ENCODE peak calls at places on chromosomes 6 and 20, in six cellular contexts. V is HCT116, R is ovary, Y is lower lobe of right lung, B is hepatocyte, X is mesendoderm. W is an unnamed sample. For H3K4me1, the result is how much of the 10 kb centered on the place peaks cover.

GRCh38 chr6:29563435-29563834 is 3.9 kb upstream of the UBD start:
- DNase-seq in V (no peak), R (no peak), Y (no peak), B (no peak), X (no peak), W (no peak)

GRCh38 chr6:12440981-12441380 is 150.8 kb downstream of the EDN1 start:
- DNase-seq in V (no peak), R (no peak), Y (no peak), B (no peak), X (no peak), W (no peak)

GRCh38 chr20:45826381-45827019 is 612 bp downstream of the TNNC2 start:
- DNase-seq in V (no peak), R (peak), Y (no peak), B (no peak), X (peak), W (peak)

GRCh38 chr20:40880716-40881104 is 147.9 kb upstream of the TOP1 start:
- DNase-seq in V (no peak), R (no peak), Y (no peak), B (no peak), X (no peak), W (no peak)

GRCh38 chr20:18188446-18188845 is 50.8 kb downstream of the KAT14 start:
- DNase-seq in V (no peak), R (no peak), Y (no peak), B (no peak), X (no peak), W (peak)

GRCh38 chr6:53461682-53462081 is 83.2 kb downstream of the GCLC start:
- DNase-seq in V (no peak), R (no peak), Y (no peak), B (no peak), X (no peak), W (no peak)

GRCh38 chr20:37378785-37379598 is 33.1 kb downstream of the SRC start:
- DNase-seq in V (peak), R (peak), Y (peak), B (no peak), X (peak), W (no peak)

GRCh38 chr6:113995632-113996031 is 24.7 kb upstream of the HDAC2 start:
- DNase-seq in V (peak), R (no peak), Y (peak), B (peak), X (peak), W (peak)

GRCh38 chr6:3510617-3511016 is 53.8 kb upstream of the SLC22A23 start:
- DNase-seq in V (no peak), R (no peak), Y (no peak), B (no peak), X (no peak), W (no peak)

GRCh38 chr20:17471606-17472187 is 59.5 kb downstream of the BFSP1 start:
- DNase-seq in V (no peak), R (no peak), Y (no peak), B (no peak), X (no peak), W (no peak)

GRCh38 chr20:8367679-8368078 is 235.6 kb downstream of the PLCB1 start:
- DNase-seq in V (no peak), R (no peak), Y (no peak), B (no peak), X (no peak), W (no peak)

GRCh38 chr20:10555865-10556308 is 117.9 kb downstream of the JAG1 start:
- DNase-seq in V (no peak), R (no peak), Y (no peak), B (no peak), X (no peak), W (no peak)

GRCh38 chr6:134145786-134146185 is 93.4 kb upstream of the SLC2A12 start:
- DNase-seq in V (no peak), R (no peak), Y (no peak), B (no peak), X (peak), W (no peak)

GRCh38 chr6:87925373-87926060 is 122.1 kb upstream of the SPACA1 start:
- DNase-seq in V (no peak), R (no peak), Y (no peak), B (no peak), X (no peak), W (no peak)

GRCh38 chr6:16401868-16402267 is 163.5 kb downstream of the GMPR start:
- DNase-seq in V (no peak), R (no peak), Y (no peak), B (no peak), X (no peak), W (no peak)

GRCh38 chr6:169933839-169934698 is 182.6 kb downstream of the ERMARD start:
- DNase-seq in V (no peak), R (peak), Y (peak), B (no peak), X (no peak), W (peak)

GRCh38 chr20:47392015-47392720 is 35.7 kb upstream of the ZMYND8 start:
- DNase-seq in V (peak), R (no peak), Y (no peak), B (no peak), X (peak), W (no peak)

GRCh38 chr6:28769626-28770402 is 154.0 kb downstream of the TRIM27 start:
- DNase-seq in V (no peak), R (no peak), Y (no peak), B (peak), X (peak), W (no peak)

GRCh38 chr6:56043076-56043475 is 167.7 kb upstream of the BMP5 start:
- DNase-seq in V (no peak), R (no peak), Y (no peak), B (no peak), X (no peak), W (no peak)

GRCh38 chr6:36837686-36838085 is 1.6 kb downstream of the CPNE5 start:
- DNase-seq in V (no peak), R (no peak), Y (no peak), B (no peak), X (no peak), W (no peak)

GRCh38 chr6:49888742-49889431 is 22.6 kb upstream of the CRISP1 start:
- DNase-seq in V (no peak), R (no peak), Y (no peak), B (peak), X (peak), W (no peak)

GRCh38 chr20:62142252-62143117 is 709 bp downstream of the PSMA7 start:
- DNase-seq in V (no peak), R (peak), Y (no peak), B (peak), X (no peak), W (no peak)

GRCh38 chr6:148430897-148431296 is 88.3 kb downstream of the SASH1 start:
- DNase-seq in V (no peak), R (no peak), Y (no peak), B (no peak), X (no peak), W (no peak)

GRCh38 chr6:148432405-148433195 is 90.0 kb downstream of the SASH1 start:
- DNase-seq in V (no peak), R (no peak), Y (no peak), B (no peak), X (no peak), W (no peak)

GRCh38 chr6:148429423-148429822 is 86.8 kb downstream of the SASH1 start:
- DNase-seq in V (no peak), R (no peak), Y (no peak), B (no peak), X (no peak), W (no peak)

GRCh38 chr6:148431840-148432239 is 89.2 kb downstream of the SASH1 start:
- DNase-seq in V (no peak), R (no peak), Y (no peak), B (no peak), X (no peak), W (no peak)

DNA sequence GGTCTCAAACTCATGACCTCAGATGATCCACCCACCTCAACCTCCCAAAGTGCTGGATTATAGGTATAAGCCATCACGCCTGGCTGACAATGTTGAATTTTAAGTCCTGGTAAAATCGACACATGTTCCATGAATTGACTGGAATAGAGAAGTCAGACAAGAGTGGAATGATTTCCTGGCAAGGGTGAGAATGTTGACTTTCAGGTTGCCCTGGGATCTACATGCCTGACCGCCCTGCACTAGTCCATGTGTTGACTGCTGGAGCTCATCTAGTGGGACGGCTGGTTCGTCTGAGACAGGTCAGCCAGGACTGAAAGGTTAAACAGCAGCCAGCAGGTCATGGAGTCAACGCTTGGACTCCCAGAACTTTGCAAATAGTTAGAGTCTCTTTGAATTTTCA is 88.8 kb downstream of the SASH1 start:
- DNase-seq in V (no peak), R (no peak), Y (no peak), B (no peak), X (no peak), W (no peak)
- H3K4me1 ChIP-seq in V (under half), R (under half), Y (under half), B (under half), X (under half), W (half or more)

GRCh38 chr6:143675946-143676345 is 1.8 kb upstream of the PHACTR2 start:
- DNase-seq in V (no peak), R (no peak), Y (no peak), B (no peak), X (peak), W (no peak)
- H3K4me1 ChIP-seq in V (half or more), R (under half), Y (under half), B (under half), X (under half), W (under half)

GRCh38 chr6:98871057-98871456 is 36.7 kb downstream of the POU3F2 start:
- DNase-seq in V (no peak), R (no peak), Y (no peak), B (no peak), X (no peak), W (no peak)

GRCh38 chr6:98875375-98875774 is 41.0 kb downstream of the POU3F2 start:
- DNase-seq in V (no peak), R (peak), Y (no peak), B (no peak), X (no peak), W (peak)

GRCh38 chr6:98877250-98877649 is 42.9 kb downstream of the POU3F2 start:
- DNase-seq in V (no peak), R (no peak), Y (no peak), B (no peak), X (no peak), W (no peak)

DNA sequence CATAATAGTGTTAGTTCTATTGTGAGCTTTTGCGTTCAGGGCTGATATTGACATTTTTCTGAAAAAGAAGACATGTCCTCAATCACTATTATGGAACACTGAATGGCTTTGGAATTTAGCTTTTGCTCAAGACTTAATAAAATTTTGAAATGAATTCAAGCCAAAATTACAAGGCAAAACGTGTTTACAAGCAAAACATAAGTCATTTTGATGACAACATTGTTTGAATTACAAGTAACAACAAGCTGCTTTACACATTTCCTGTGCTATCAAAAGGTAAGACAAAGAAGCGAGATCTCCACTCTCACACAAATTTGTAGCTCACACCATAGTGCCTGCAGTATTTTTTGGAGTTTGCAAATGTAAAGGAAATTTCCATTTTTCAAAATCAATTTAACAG is 37.4 kb downstream of the POU3F2 start:
- DNase-seq in V (no peak), R (no peak), Y (no peak), B (no peak), X (no peak), W (no peak)
- H3K4me1 ChIP-seq in V (under half), R (under half), Y (under half), B (under half), X (under half), W (under half)

DNA sequence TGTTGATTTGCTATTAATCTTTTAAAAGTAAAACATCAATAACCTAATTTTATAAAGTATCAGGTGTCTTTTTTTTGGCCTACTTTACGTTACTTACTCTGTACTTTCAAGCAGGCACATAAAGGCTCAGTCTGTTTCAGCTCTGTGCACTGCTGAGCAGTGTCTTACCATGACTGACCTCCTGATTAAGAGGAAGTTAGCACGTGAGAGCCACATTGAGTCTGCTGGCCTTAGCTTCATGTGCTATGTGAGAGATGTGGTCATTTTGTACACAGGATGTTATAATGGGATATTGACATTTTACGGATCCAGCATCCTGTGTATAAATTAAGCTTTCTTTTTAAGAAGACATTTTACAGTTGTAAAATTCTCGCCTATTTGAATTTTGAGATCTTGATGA is 31.9 kb downstream of the ARID1B start:
- DNase-seq in V (no peak), R (no peak), Y (no peak), B (no peak), X (no peak), W (no peak)
- H3K4me1 ChIP-seq in V (under half), R (under half), Y (half or more), B (under half), X (under half), W (under half)

GRCh38 chr6:32942555-32942954 is 1.7 kb upstream of the HLA-DMB start:
- DNase-seq in V (no peak), R (no peak), Y (no peak), B (no peak), X (no peak), W (no peak)
- H3K4me1 ChIP-seq in V (under half), R (under half), Y (under half), B (under half), X (under half), W (under half)

DNA sequence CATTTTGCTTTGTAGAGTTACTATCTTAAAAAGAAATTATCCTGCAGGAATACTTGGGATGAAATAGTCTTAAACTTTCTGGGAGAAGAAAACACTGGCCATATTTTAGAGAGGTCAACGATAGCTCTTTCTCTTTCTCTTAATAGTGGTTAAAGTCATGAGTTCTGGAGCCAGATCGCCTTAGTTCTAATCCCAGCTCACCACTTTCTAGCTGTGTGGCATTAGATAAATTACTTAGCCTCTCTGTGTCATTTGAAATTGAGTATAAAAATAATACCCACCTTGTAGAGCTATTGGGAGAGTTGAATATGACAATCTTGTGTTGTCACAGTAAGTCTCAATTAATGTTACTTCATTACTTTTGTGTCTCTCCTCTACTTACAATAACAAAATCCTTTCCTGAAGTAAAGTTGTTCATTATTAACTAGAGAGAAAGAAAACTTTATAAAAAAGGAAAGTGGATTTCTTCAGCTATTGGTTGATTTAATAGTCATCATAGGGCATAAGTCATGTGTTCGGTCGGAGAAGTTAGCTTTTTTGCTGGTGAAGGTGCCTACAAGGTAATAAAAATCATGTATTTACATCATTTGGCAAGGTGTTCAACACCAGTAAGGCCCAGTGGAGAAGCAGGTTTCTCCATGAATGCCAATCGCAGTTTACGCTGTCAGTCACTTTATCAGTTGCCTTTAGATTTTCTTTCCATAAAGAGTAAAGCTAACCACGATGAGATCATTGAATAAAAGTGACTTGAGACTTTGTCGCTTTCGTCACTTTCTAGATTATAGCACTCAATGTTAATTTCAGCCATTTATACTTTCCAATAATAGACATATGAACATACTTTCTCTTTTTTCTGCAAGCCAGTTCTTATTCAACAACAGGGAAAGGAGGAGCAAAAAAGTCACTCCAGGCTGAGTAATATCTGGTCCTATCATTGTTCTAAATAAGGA is 2.0 kb downstream of the NEDD9 start:
- DNase-seq in V (no peak), R (no peak), Y (no peak), B (no peak), X (no peak), W (no peak)
- H3K4me1 ChIP-seq in V (under half), R (under half), Y (half or more), B (under half), X (under half), W (under half)

GRCh38 chr20:48826883-48827771 is 672 bp downstream of the PREX1 start:
- DNase-seq in V (no peak), R (no peak), Y (peak), B (no peak), X (peak), W (no peak)
- H3K4me1 ChIP-seq in V (under half), R (under half), Y (half or more), B (under half), X (under half), W (under half)

GRCh38 chr6:11214911-11215310 is 17.6 kb downstream of the NEDD9 start:
- DNase-seq in V (no peak), R (no peak), Y (no peak), B (no peak), X (no peak), W (no peak)
- H3K4me1 ChIP-seq in V (under half), R (under half), Y (half or more), B (under half), X (under half), W (half or more)

GRCh38 chr6:105322499-105323231 is 80.2 kb downstream of the PREP start:
- DNase-seq in V (no peak), R (no peak), Y (no peak), B (no peak), X (no peak), W (no peak)
- H3K4me1 ChIP-seq in V (half or more), R (under half), Y (under half), B (under half), X (under half), W (under half)

GRCh38 chr6:15313367-15313766 is 67.5 kb downstream of the JARID2 start:
- DNase-seq in V (no peak), R (peak), Y (peak), B (no peak), X (no peak), W (peak)
- H3K4me1 ChIP-seq in V (under half), R (under half), Y (under half), B (under half), X (under half), W (half or more)